ENCODE peak calls at places on chromosomes 12 and 14, in four cellular contexts. One of them, this sample, is unnamed. For H3K9me3, the result is how much of the 10 kb centered on the place peaks cover.

GRCh38 chr12:124734224-124734788 is 129.4 kb downstream of the SCARB1 start:
- DNase-seq in HCT116: no peak
- DNase-seq in right lobe of liver: peak
- DNase-seq in vagina: no peak
- DNase-seq in this sample: no peak

GRCh38 chr12:128078311-128078851 is 188.6 kb upstream of the TMEM132C start:
- DNase-seq in HCT116: no peak
- DNase-seq in vagina: no peak
- DNase-seq in right lobe of liver: no peak
- DNase-seq in this sample: no peak

GRCh38 chr12:81998761-81999378 is 239.7 kb upstream of the PPFIA2 start:
- DNase-seq in vagina: no peak
- DNase-seq in HCT116: no peak
- DNase-seq in right lobe of liver: no peak
- DNase-seq in this sample: no peak

GRCh38 chr12:57240069-57240921 is 10.7 kb downstream of the STAC3 start:
- DNase-seq in right lobe of liver: no peak
- DNase-seq in vagina: no peak
- DNase-seq in HCT116: peak
- DNase-seq in this sample: peak

GRCh38 chr12:26937443-26937862 is 328 bp downstream of the INTS13 start:
- DNase-seq in right lobe of liver: no peak
- DNase-seq in vagina: no peak
- DNase-seq in HCT116: no peak
- DNase-seq in this sample: no peak

GRCh38 chr12:62632521-62632920 is 165.9 kb downstream of the MON2 start:
- DNase-seq in vagina: no peak
- DNase-seq in HCT116: no peak
- DNase-seq in right lobe of liver: peak
- DNase-seq in this sample: peak

GRCh38 chr14:35403085-35403396 is 1.5 kb downstream of the NFKBIA start:
- DNase-seq in right lobe of liver: no peak
- DNase-seq in HCT116: no peak
- DNase-seq in vagina: no peak
- DNase-seq in this sample: peak

GRCh38 chr12:73815072-73815660 is 722.5 kb upstream of the ATXN7L3B start:
- DNase-seq in right lobe of liver: no peak
- DNase-seq in vagina: no peak
- DNase-seq in HCT116: no peak
- DNase-seq in this sample: no peak

GRCh38 chr12:6116481-6117021 is 7.9 kb downstream of the VWF start:
- DNase-seq in right lobe of liver: no peak
- DNase-seq in HCT116: no peak
- DNase-seq in vagina: no peak
- DNase-seq in this sample: no peak

GRCh38 chr12:124021025-124021406 is 48.0 kb downstream of the ZNF664 start:
- DNase-seq in HCT116: no peak
- DNase-seq in right lobe of liver: no peak
- DNase-seq in vagina: no peak
- DNase-seq in this sample: no peak

GRCh38 chr12:129520736-129521135 is 383.1 kb downstream of the TMEM132D start:
- DNase-seq in vagina: no peak
- DNase-seq in HCT116: no peak
- DNase-seq in right lobe of liver: no peak
- DNase-seq in this sample: no peak

GRCh38 chr12:98424726-98425401 is 90.5 kb upstream of the TMPO start:
- DNase-seq in vagina: no peak
- DNase-seq in HCT116: peak
- DNase-seq in right lobe of liver: no peak
- DNase-seq in this sample: peak

GRCh38 chr12:124451016-124451415 is 116.4 kb downstream of the NCOR2 start:
- DNase-seq in HCT116: no peak
- DNase-seq in vagina: no peak
- DNase-seq in right lobe of liver: peak
- DNase-seq in this sample: no peak

GRCh38 chr14:51554953-51555352 is 96.8 kb upstream of the FRMD6 start:
- DNase-seq in right lobe of liver: no peak
- DNase-seq in vagina: no peak
- DNase-seq in HCT116: no peak
- DNase-seq in this sample: no peak

GRCh38 chr14:86766469-86766868 is 1226.5 kb downstream of the GALC start:
- DNase-seq in vagina: no peak
- DNase-seq in right lobe of liver: no peak
- DNase-seq in HCT116: no peak
- DNase-seq in this sample: no peak

GRCh38 chr12:68374315-68374982 is 42.3 kb upstream of the MDM1 start:
- DNase-seq in HCT116: no peak
- DNase-seq in vagina: no peak
- DNase-seq in right lobe of liver: no peak
- DNase-seq in this sample: peak

GRCh38 chr12:113089839-113090238 is 33.3 kb downstream of the DTX1 start:
- DNase-seq in right lobe of liver: no peak
- DNase-seq in vagina: no peak
- DNase-seq in HCT116: no peak
- DNase-seq in this sample: no peak

GRCh38 chr12:110266980-110267620 is 13.9 kb upstream of the ATP2A2 start:
- DNase-seq in HCT116: no peak
- DNase-seq in right lobe of liver: no peak
- DNase-seq in vagina: no peak
- DNase-seq in this sample: no peak

GRCh38 chr12:12870454-12870853 is 20.9 kb upstream of the GPRC5A start:
- DNase-seq in right lobe of liver: no peak
- DNase-seq in vagina: no peak
- DNase-seq in HCT116: peak
- DNase-seq in this sample: no peak

GRCh38 chr12:67541625-67541991 is 106.9 kb upstream of the DYRK2 start:
- DNase-seq in right lobe of liver: no peak
- DNase-seq in HCT116: no peak
- DNase-seq in vagina: no peak
- DNase-seq in this sample: no peak

GRCh38 chr14:92613008-92613658 is 99.6 kb downstream of the RIN3 start:
- DNase-seq in vagina: no peak
- DNase-seq in right lobe of liver: no peak
- DNase-seq in HCT116: no peak
- DNase-seq in this sample: peak

GRCh38 chr12:15996254-15996653 is 85.1 kb downstream of the DERA start:
- DNase-seq in HCT116: no peak
- DNase-seq in vagina: no peak
- DNase-seq in right lobe of liver: no peak
- DNase-seq in this sample: peak

GRCh38 chr12:101573743-101574142 is 21.0 kb upstream of the MYBPC1 start:
- DNase-seq in HCT116: no peak
- DNase-seq in vagina: no peak
- DNase-seq in right lobe of liver: no peak
- DNase-seq in this sample: no peak

GRCh38 chr12:127005406-127005805 is 1261.6 kb upstream of the TMEM132C start:
- DNase-seq in right lobe of liver: peak
- DNase-seq in vagina: no peak
- DNase-seq in HCT116: no peak
- DNase-seq in this sample: no peak

GRCh38 chr14:83969998-83970397 is 1559.9 kb upstream of the FLRT2 start:
- DNase-seq in right lobe of liver: no peak
- DNase-seq in vagina: no peak
- DNase-seq in HCT116: no peak
- DNase-seq in this sample: no peak

GRCh38 chr12:96255077-96255476 is 60.9 kb downstream of the ELK3 start:
- DNase-seq in vagina: no peak
- DNase-seq in HCT116: no peak
- DNase-seq in right lobe of liver: no peak
- DNase-seq in this sample: peak

GRCh38 chr14:68713782-68714181 is 79.1 kb downstream of the ZFP36L1 start:
- DNase-seq in vagina: no peak
- DNase-seq in right lobe of liver: no peak
- DNase-seq in HCT116: no peak
- DNase-seq in this sample: no peak

GRCh38 chr12:32201996-32202395 is 95.3 kb downstream of the BICD1 start:
- DNase-seq in right lobe of liver: no peak
- DNase-seq in vagina: no peak
- DNase-seq in HCT116: no peak
- DNase-seq in this sample: no peak

GRCh38 chr12:67430708-67431335 is 161.7 kb downstream of the CAND1 start:
- DNase-seq in vagina: peak
- DNase-seq in HCT116: no peak
- DNase-seq in right lobe of liver: peak
- DNase-seq in this sample: no peak

GRCh38 chr14:22900088-22900799 is 17.2 kb downstream of the REM2 start:
- DNase-seq in HCT116: peak
- DNase-seq in vagina: no peak
- DNase-seq in right lobe of liver: no peak
- DNase-seq in this sample: peak

GRCh38 chr14:50045039-50045711 is 71.2 kb downstream of the VCPKMT start:
- DNase-seq in HCT116: no peak
- DNase-seq in right lobe of liver: peak
- DNase-seq in vagina: no peak
- DNase-seq in this sample: peak

GRCh38 chr14:50047274-50047676 is 69.1 kb downstream of the VCPKMT start:
- DNase-seq in right lobe of liver: no peak
- DNase-seq in vagina: no peak
- DNase-seq in HCT116: no peak
- DNase-seq in this sample: peak

GRCh38 chr14:50044040-50044651 is 72.2 kb downstream of the VCPKMT start:
- DNase-seq in right lobe of liver: no peak
- DNase-seq in HCT116: no peak
- DNase-seq in vagina: no peak
- DNase-seq in this sample: no peak

GRCh38 chr14:50041980-50042379 is 74.4 kb downstream of the VCPKMT start:
- DNase-seq in vagina: no peak
- DNase-seq in right lobe of liver: no peak
- DNase-seq in HCT116: no peak
- DNase-seq in this sample: no peak

GRCh38 chr14:50045837-50046236 is 70.5 kb downstream of the VCPKMT start:
- DNase-seq in right lobe of liver: no peak
- DNase-seq in vagina: no peak
- DNase-seq in HCT116: no peak
- DNase-seq in this sample: no peak
- H3K9me3 ChIP-seq in right lobe of liver: under half
- H3K9me3 ChIP-seq in vagina: under half
- H3K9me3 ChIP-seq in HCT116: under half
- H3K9me3 ChIP-seq in this sample: under half

GRCh38 chr14:21256539-21257394 is 12.5 kb downstream of the HNRNPC start:
- DNase-seq in right lobe of liver: no peak
- DNase-seq in vagina: no peak
- DNase-seq in HCT116: no peak
- DNase-seq in this sample: no peak
- TF ChIP-seq POLR2A in right lobe of liver: no peak
- TF ChIP-seq POLR2A in vagina: no peak
- TF ChIP-seq POLR2A in HCT116: no peak
- TF ChIP-seq POLR2A in this sample: no peak

GRCh38 chr12:93484315-93484981 is 17.1 kb downstream of the MRPL42 start:
- DNase-seq in right lobe of liver: no peak
- DNase-seq in vagina: no peak
- DNase-seq in HCT116: no peak
- DNase-seq in this sample: no peak
- H3K9me3 ChIP-seq in right lobe of liver: under half
- H3K9me3 ChIP-seq in vagina: under half
- H3K9me3 ChIP-seq in HCT116: under half
- H3K9me3 ChIP-seq in this sample: under half

GRCh38 chr14:89303452-89304435 is 113.3 kb downstream of the FOXN3 start:
- DNase-seq in HCT116: no peak
- DNase-seq in vagina: peak
- DNase-seq in right lobe of liver: no peak
- DNase-seq in this sample: peak
- TF ChIP-seq POLR2A in HCT116: no peak
- TF ChIP-seq POLR2A in vagina: no peak
- TF ChIP-seq POLR2A in right lobe of liver: no peak
- TF ChIP-seq POLR2A in this sample: peak

GRCh38 chr14:90681889-90682429 is 134.3 kb downstream of the TTC7B start:
- DNase-seq in right lobe of liver: no peak
- DNase-seq in vagina: no peak
- DNase-seq in HCT116: no peak
- DNase-seq in this sample: peak
- H3K9me3 ChIP-seq in right lobe of liver: under half
- H3K9me3 ChIP-seq in vagina: under half
- H3K9me3 ChIP-seq in HCT116: under half
- H3K9me3 ChIP-seq in this sample: under half

GRCh38 chr12:50222275-50222783 is 55.2 kb upstream of the CERS5 start:
- DNase-seq in right lobe of liver: no peak
- DNase-seq in HCT116: peak
- DNase-seq in vagina: peak
- DNase-seq in this sample: peak
- TF ChIP-seq POLR2A in right lobe of liver: no peak
- TF ChIP-seq POLR2A in HCT116: no peak
- TF ChIP-seq POLR2A in vagina: peak
- TF ChIP-seq POLR2A in this sample: peak

GRCh38 chr12:4445156-4446020 is at the start of gene FGF6:
- DNase-seq in vagina: peak
- DNase-seq in right lobe of liver: no peak
- DNase-seq in HCT116: no peak
- DNase-seq in this sample: no peak

GRCh38 chr12:4447151-4447550 is 1.5 kb upstream of the FGF6 start:
- DNase-seq in right lobe of liver: no peak
- DNase-seq in HCT116: no peak
- DNase-seq in vagina: no peak
- DNase-seq in this sample: no peak

GRCh38 chr12:4444031-4444430 is 1.6 kb downstream of the FGF6 start:
- DNase-seq in HCT116: no peak
- DNase-seq in right lobe of liver: no peak
- DNase-seq in vagina: no peak
- DNase-seq in this sample: no peak

GRCh38 chr12:4448376-4448775 is 2.8 kb upstream of the FGF6 start:
- DNase-seq in HCT116: no peak
- DNase-seq in vagina: peak
- DNase-seq in right lobe of liver: no peak
- DNase-seq in this sample: no peak

DNA sequence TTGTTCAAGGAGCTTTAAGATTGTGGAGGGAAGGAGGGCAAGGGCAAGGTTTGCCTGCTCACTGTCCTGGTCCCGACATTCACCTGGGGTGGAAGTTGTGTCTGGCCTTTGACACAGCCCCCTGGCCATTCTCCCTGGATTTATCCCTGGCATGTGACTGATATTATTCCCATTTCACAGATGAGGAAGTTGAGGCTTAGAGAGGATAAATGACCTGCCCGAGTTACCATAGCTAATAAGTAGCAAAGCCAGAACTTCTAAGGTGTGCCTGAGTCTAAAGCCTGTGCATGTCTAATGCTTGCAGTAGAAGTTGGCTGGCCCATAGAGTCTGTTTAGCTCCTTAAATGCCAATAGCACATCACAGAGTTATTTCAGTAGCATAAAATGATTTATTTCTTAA is 720 bp upstream of the FGF6 start:
- DNase-seq in HCT116: no peak
- DNase-seq in vagina: no peak
- DNase-seq in right lobe of liver: no peak
- DNase-seq in this sample: no peak
- H3K9me3 ChIP-seq in HCT116: under half
- H3K9me3 ChIP-seq in vagina: under half
- H3K9me3 ChIP-seq in right lobe of liver: under half
- H3K9me3 ChIP-seq in this sample: under half

GRCh38 chr12:4147051-4147481 is 126.5 kb upstream of the CCND2 start:
- DNase-seq in HCT116: no peak
- DNase-seq in vagina: no peak
- DNase-seq in right lobe of liver: no peak
- DNase-seq in this sample: no peak
- TF ChIP-seq POLR2A in HCT116: no peak
- TF ChIP-seq POLR2A in vagina: no peak
- TF ChIP-seq POLR2A in right lobe of liver: no peak
- TF ChIP-seq POLR2A in this sample: no peak